ENCODE peak calls at places on chromosomes 5 and 9, in four cellular contexts. N, E, O and J are unnamed samples.

GRCh38 chr5:98929982-98930355 is 1.2 kb upstream of the CHD1 start:
- DNase-seq in O (no peak), E (no peak), N (no peak), J (no peak)

GRCh38 chr9:77019010-77019809 is at the start of gene FOXB2:
- DNase-seq in N (no peak), E (no peak), O (no peak), J (no peak)

GRCh38 chr9:98146101-98146991 is 27.3 kb upstream of the TRIM14 start:
- DNase-seq in O (no peak), E (peak; percentile 62), N (peak; percentile 96), J (peak; percentile 84)

GRCh38 chr9:93436218-93436617 is 15.3 kb upstream of the FAM120A start:
- DNase-seq in O (no peak), E (no peak), N (no peak), J (no peak)

GRCh38 chr9:27373851-27374250 is 76.9 kb upstream of the EQTN start:
- DNase-seq in N (no peak), O (no peak), E (no peak), J (no peak)

GRCh38 chr5:132751444-132751843 is 4.2 kb downstream of the CCNI2 start:
- DNase-seq in N (no peak), O (no peak), E (no peak), J (no peak)

GRCh38 chr5:180960209-180960608 is 28.4 kb upstream of the BTNL3 start:
- DNase-seq in N (no peak), O (no peak), E (no peak), J (no peak)

GRCh38 chr9:92770005-92770995 is 5.7 kb upstream of the BICD2 start:
- DNase-seq in E (no peak), O (no peak), N (no peak), J (no peak)

GRCh38 chr9:98271479-98271878 is 16.0 kb upstream of the TBC1D2 start:
- DNase-seq in N (no peak), O (no peak), E (no peak), J (no peak)

GRCh38 chr5:24059716-24060115 is 552.3 kb downstream of the PRDM9 start:
- DNase-seq in N (no peak), E (peak; percentile 60), O (no peak), J (no peak)

GRCh38 chr5:155938051-155938450 is 388.9 kb upstream of the SGCD start:
- DNase-seq in O (no peak), N (no peak), E (no peak), J (no peak)

GRCh38 chr5:177491429-177491945 is 5.9 kb downstream of the PDLIM7 start:
- DNase-seq in N (no peak), E (peak; percentile 38), O (no peak), J (no peak)

GRCh38 chr5:134092875-134093274 is 21.6 kb upstream of the TCF7 start:
- DNase-seq in N (peak; percentile 3), E (peak; percentile 93), O (peak; percentile 23), J (no peak)

GRCh38 chr5:23428705-23429104 is 78.7 kb upstream of the PRDM9 start:
- DNase-seq in N (no peak), E (no peak), O (no peak), J (no peak)

GRCh38 chr9:114008667-114009410 is 69.3 kb downstream of the AMBP start:
- DNase-seq in O (no peak), N (no peak), E (no peak), J (no peak)

GRCh38 chr5:62937661-62938558 is 359.3 kb downstream of the LRRC70 start:
- DNase-seq in O (peak; percentile 87), E (peak; percentile 10), N (no peak), J (no peak)

GRCh38 chr5:99795026-99795425 is 740.1 kb upstream of the FAM174A start:
- DNase-seq in N (no peak), E (no peak), O (no peak), J (no peak)

GRCh38 chr5:116410345-116410890 is 164.2 kb downstream of the SEMA6A start:
- DNase-seq in E (no peak), N (no peak), O (no peak), J (no peak)

GRCh38 chr5:39437469-39437868 is 12.7 kb upstream of the DAB2 start:
- DNase-seq in N (no peak), E (no peak), O (peak; percentile 82), J (no peak)

GRCh38 chr5:56757077-56757476 is 58.3 kb upstream of the MAP3K1 start:
- DNase-seq in N (no peak), E (peak; percentile 77), O (no peak), J (no peak)

GRCh38 chr5:6590581-6590980 is 42.3 kb downstream of the NSUN2 start:
- DNase-seq in O (no peak), E (no peak), N (no peak), J (no peak)

GRCh38 chr5:45038366-45038987 is 229.7 kb downstream of the MRPS30 start:
- DNase-seq in E (peak; percentile 71), O (no peak), N (no peak), J (no peak)
- H3K4me3 ChIP-seq in E (no peak overlapping the region), O (no peak overlapping the region), N (no peak overlapping the region), J (no peak overlapping the region)

GRCh38 chr5:108260105-108260857 is 121.6 kb downstream of the FBXL17 start:
- DNase-seq in E (peak; percentile 89), O (peak; percentile 40), N (peak; percentile 60), J (peak; percentile 39)

GRCh38 chr5:108259306-108259705 is 122.6 kb downstream of the FBXL17 start:
- DNase-seq in N (no peak), E (no peak), O (no peak), J (no peak)

GRCh38 chr5:108263338-108263737 is 118.6 kb downstream of the FBXL17 start:
- DNase-seq in N (no peak), O (no peak), E (no peak), J (no peak)

GRCh38 chr5:108258001-108258400 is 123.9 kb downstream of the FBXL17 start:
- DNase-seq in E (no peak), O (no peak), N (no peak), J (no peak)

GRCh38 chr5:108260858-108261170 is 121.1 kb downstream of the FBXL17 start:
- DNase-seq in E (no peak), N (no peak), O (no peak), J (no peak)
- TF ChIP-seq CTCF in E (no peak), N (no peak), O (no peak), J (no peak)

GRCh38 chr9:95809686-95810085 is 65.8 kb upstream of the ERCC6L2 start:
- DNase-seq in E (no peak), N (no peak), O (no peak), J (no peak)
- H3K4me3 ChIP-seq in E (no peak overlapping the region), N (no peak overlapping the region), O (no peak overlapping the region), J (no peak overlapping the region)

GRCh38 chr5:31638748-31639418 is at the start of gene PDZD2:
- DNase-seq in N (peak; percentile 74), E (peak; percentile 68), O (no peak), J (no peak)
- TF ChIP-seq CTCF in N (peak; percentile 43), E (peak; percentile 71), O (peak; percentile 53), J (peak; percentile 57)

DNA sequence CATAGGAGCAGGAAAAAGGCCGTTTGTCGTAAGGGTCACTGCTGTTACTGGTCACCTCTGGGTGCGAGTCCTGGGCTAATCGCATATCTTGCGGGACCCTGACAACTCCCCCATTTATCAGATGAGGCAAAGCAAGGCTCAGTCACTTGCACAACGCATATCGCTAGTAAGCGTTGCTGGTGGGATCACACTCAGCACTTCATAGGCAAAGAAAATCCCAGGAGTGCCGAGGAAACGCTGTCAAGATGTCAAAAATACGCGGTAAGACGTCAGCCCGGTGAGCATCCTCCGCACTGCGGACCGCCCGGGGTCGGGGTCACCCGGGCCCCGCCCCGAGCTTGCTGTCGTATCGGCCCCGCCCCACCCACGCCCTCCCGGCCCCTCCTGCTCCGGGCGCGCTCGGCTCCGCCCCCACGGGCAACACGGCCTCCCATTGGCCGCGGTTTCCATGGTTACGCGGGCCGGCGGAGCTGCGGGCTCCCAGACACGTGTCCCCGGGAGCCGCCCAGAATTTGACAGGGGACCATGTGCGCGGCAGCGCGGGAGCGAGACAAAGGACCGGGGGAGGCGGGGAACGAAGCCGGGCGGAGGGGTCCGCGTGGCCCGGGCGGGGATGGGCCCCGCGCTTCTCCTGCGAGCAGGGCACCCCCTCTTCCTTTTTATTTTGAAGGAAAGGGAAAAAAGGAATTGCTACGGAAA is 80.2 kb upstream of the IER5L start:
- DNase-seq in E (peak; percentile 14), N (peak; percentile 84), O (no peak), J (peak; percentile 56)
- H3K4me3 ChIP-seq in E (no peak overlapping the region), N (peak overlapping the region; percentile 5), O (peak overlapping the region; percentile 35), J (peak overlapping the region; percentile 24)

GRCh38 chr9:4614627-4615026 is 47.5 kb upstream of the PLPP6 start:
- DNase-seq in E (peak; percentile 29), N (no peak), O (no peak), J (no peak)
- TF ChIP-seq CTCF in E (no peak), N (no peak), O (no peak), J (no peak)

GRCh38 chr9:137052998-137053943 is 590 bp downstream of the ENTPD2 start:
- DNase-seq in O (no peak), E (no peak), N (no peak), J (no peak)
- H3K4me3 ChIP-seq in O (peak overlapping the region; percentile 37), E (peak overlapping the region; percentile 67), N (peak overlapping the region; percentile 51), J (no peak overlapping the region)